ENCODE peak calls at places on chromosomes 4 and X, in five cellular contexts. J is GM06990, A is dorsolateral prefrontal cortex, W is activated B cell treated with CpG ODN at 0.5 μM for 24 hours, V is psoas muscle. T is an unnamed sample.

GRCh38 chr4:173450281-173450680 is 51.4 kb upstream of the SCRG1 start:
- DNase-seq in J (no peak), A (no peak), W (no peak), V (no peak), T (no peak)

GRCh38 chr4:154422152-154422551 is 69.4 kb downstream of the DCHS2 start:
- DNase-seq in J (no peak), A (no peak), W (no peak), V (no peak), T (no peak)

GRCh38 chr4:51843309-51844156 is 580 bp downstream of the DCUN1D4 start:
- DNase-seq in J (no peak), A (peak; percentile 84), W (no peak), V (peak; percentile 86), T (no peak)

GRCh38 chrX:102154218-102154860 is 1.4 kb downstream of the BEX5 start:
- DNase-seq in J (no peak), A (no peak), W (no peak), V (no peak), T (no peak)

GRCh38 chr4:16297003-16297402 is 70.7 kb upstream of the TAPT1 start:
- DNase-seq in J (no peak), A (no peak), W (no peak), V (no peak), T (no peak)

GRCh38 chr4:124322234-124322831 is 390.2 kb downstream of the ANKRD50 start:
- DNase-seq in J (no peak), A (no peak), W (no peak), V (no peak), T (no peak)

GRCh38 chr4:163269874-163270273 is 62.5 kb downstream of the NPY1R start:
- DNase-seq in J (no peak), A (no peak), W (no peak), V (no peak), T (no peak)

GRCh38 chrX:133335027-133335426 is 80.3 kb downstream of the GPC4 start:
- DNase-seq in J (no peak), A (no peak), W (no peak), V (no peak), T (no peak)

GRCh38 chr4:107452717-107453116 is 267.3 kb downstream of the PAPSS1 start:
- DNase-seq in J (no peak), A (no peak), W (no peak), V (no peak), T (no peak)

GRCh38 chr4:65007841-65008439 is 598.7 kb upstream of the TECRL start:
- DNase-seq in J (no peak), A (no peak), W (no peak), V (no peak), T (no peak)

GRCh38 chrX:74080165-74080564 is 223.8 kb upstream of the ZCCHC13 start:
- DNase-seq in J (no peak), A (no peak), W (no peak), V (no peak), T (no peak)

GRCh38 chr4:56048621-56049427 is 100.1 kb downstream of the CEP135 start:
- DNase-seq in J (peak; percentile 83), A (peak; percentile 53), W (peak; percentile 47), V (no peak), T (no peak)

GRCh38 chr4:132396636-132397035 is 752.5 kb upstream of the PCDH10 start:
- DNase-seq in J (no peak), A (no peak), W (no peak), V (no peak), T (no peak)

GRCh38 chrX:153999359-154000037 is 20.2 kb downstream of the IRAK1 start:
- DNase-seq in J (no peak), A (no peak), W (no peak), V (peak; percentile 40), T (no peak)

GRCh38 chr4:8908206-8908893 is 36.7 kb upstream of the HMX1 start:
- DNase-seq in J (no peak), A (no peak), W (peak; percentile 12), V (peak; percentile 35), T (no peak)

GRCh38 chr4:119697887-119698393 is 69.3 kb upstream of the PDE5A start:
- DNase-seq in J (no peak), A (no peak), W (no peak), V (no peak), T (no peak)

GRCh38 chrX:68175569-68175968 is 257.7 kb downstream of the OPHN1 start:
- DNase-seq in J (no peak), A (no peak), W (no peak), V (no peak), T (no peak)

GRCh38 chrX:57445046-57445445 is 146.8 kb upstream of the ZXDB start:
- DNase-seq in J (no peak), A (no peak), W (no peak), V (no peak), T (no peak)

GRCh38 chrX:24760601-24761000 is 66.9 kb downstream of the POLA1 start:
- DNase-seq in J (no peak), A (no peak), W (no peak), V (no peak), T (no peak)

GRCh38 chrX:154731881-154732280 is 19.0 kb downstream of the GAB3 start:
- DNase-seq in J (no peak), A (no peak), W (no peak), V (no peak), T (no peak)

GRCh38 chr4:6873792-6874461 is 35.7 kb upstream of the TBC1D14 start:
- DNase-seq in J (peak; percentile 37), A (peak; percentile 70), W (peak; percentile 50), V (peak; percentile 85), T (peak; percentile 33)

GRCh38 chr4:134636332-134637055 is 434.9 kb upstream of the PABPC4L start:
- DNase-seq in J (no peak), A (no peak), W (no peak), V (no peak), T (no peak)

GRCh38 chrX:151753313-151754041 is 18.9 kb downstream of the CNGA2 start:
- DNase-seq in J (peak; percentile 18), A (peak; percentile 28), W (no peak), V (peak; percentile 68), T (no peak)
- TF ChIP-seq CTCF in J (peak; percentile 85), A (peak; percentile 68), W (no peak), V (peak; percentile 63), T (peak; percentile 85)

DNA sequence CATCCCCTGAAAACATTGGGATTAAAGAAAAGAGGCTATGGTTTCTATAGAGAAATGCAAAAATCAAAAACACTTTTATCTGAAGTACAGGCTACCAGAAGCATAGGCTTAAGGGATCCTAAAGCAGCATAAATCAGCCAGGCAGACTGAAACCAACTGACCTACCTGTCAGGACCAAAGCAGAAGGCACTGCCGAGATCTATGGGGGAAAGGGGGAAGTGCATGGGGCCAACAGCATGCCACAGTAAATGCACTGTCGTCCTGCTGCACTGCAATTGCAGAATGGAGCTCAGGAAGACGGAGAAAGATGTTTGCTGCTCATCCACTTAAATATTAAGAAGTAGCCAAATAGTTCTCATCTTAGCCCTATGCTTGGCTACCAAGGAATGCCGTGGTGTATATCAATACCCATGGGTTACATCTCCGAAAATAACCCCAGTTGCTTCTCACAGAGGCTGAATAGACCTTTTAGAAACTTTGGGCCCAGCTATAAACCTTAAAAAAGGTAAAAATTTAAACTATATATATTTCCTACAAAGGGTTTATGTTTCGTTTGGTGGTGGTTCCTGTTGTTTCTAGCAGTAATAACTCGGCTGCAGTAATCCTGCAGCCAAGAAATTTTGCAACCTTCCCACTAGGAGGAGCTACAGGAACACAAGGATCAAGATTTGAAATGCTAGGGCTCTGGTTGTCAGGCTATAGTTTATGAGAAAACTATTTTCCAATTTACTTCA is 312.2 kb upstream of the DIAPH2 start:
- DNase-seq in J (no peak), A (no peak), W (no peak), V (no peak), T (peak; percentile 1)
- TF ChIP-seq CTCF in J (peak; percentile 68), A (peak; percentile 50), W (no peak), V (peak; percentile 64), T (peak; percentile 34)

GRCh38 chr4:117771647-117772337 is 262.5 kb upstream of the NDST3 start:
- DNase-seq in J (no peak), A (no peak), W (no peak), V (no peak), T (no peak)
- TF ChIP-seq CTCF in J (no peak), A (no peak), W (no peak), V (no peak), T (no peak)

DNA sequence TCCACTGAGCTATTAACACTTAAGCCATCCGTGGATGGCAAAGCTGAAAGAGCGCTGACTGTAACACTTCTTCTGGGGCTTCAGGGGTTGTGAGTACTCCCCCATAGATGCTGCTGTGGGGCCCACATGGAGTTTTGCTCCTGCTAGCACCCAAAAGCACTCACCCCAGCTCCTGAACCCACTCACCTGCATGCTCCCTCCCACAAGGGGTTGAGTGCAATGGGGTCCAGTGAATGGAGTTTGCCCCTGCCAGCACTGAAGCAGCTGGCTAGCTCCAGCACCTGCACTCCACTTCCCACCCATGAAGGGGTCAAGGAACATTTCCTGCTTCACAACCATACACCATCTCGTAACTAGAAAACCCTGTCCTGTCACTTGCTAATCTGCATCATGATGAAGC is 78.9 kb downstream of the IL21 start:
- DNase-seq in J (no peak), A (no peak), W (no peak), V (no peak), T (no peak)
- TF ChIP-seq CTCF in J (no peak), A (no peak), W (no peak), V (no peak), T (no peak)

DNA sequence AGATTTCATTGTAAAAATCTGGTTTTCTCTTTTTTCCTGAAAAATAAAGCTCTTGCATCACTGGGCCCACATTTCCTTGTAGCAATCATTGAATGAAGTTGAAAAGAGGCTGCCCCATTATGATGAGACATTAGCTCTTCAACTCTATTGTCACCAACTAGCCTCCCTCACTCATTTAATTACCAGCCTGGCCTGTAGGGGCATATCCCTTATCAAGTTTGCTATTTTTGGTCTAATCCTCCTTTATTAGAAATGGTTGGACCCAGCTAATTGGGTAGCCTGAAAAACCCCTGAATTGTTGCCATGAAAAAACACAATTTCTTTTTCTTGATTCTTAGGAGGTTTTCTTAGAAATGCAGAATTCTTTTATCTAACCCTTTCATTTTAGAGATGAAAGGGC is 164.6 kb upstream of the CASK start:
- DNase-seq in J (no peak), A (no peak), W (no peak), V (no peak), T (no peak)
- TF ChIP-seq CTCF in J (no peak), A (no peak), W (no peak), V (no peak), T (no peak)

GRCh38 chrX:31223817-31224216 is 152.0 kb upstream of the FTHL17 start:
- DNase-seq in J (peak; percentile 33), A (no peak), W (no peak), V (no peak), T (peak; percentile 22)
- TF ChIP-seq CTCF in J (no peak), A (no peak), W (no peak), V (no peak), T (no peak)